ENCODE peak calls at places on chromosomes 7 and 10, in nine cellular contexts. S, B, L, O, A, V, M, G and I are unnamed samples.

GRCh38 chr7:82593780-82594179 is 150.2 kb upstream of the CACNA2D1 start:
- DNase-seq in S (peak; percentile 64), B (peak; percentile 50), L (no peak), O (no peak), A (no peak), V (no peak), M (no peak), G (peak; percentile 83), I (peak; percentile 64)

GRCh38 chr10:132575320-132576201 is 38.0 kb downstream of the INPP5A start:
- DNase-seq in S (no peak), B (peak; percentile 95), L (no peak), O (no peak), A (no peak), V (peak; percentile 73), M (no peak), G (peak; percentile 8), I (peak; percentile 96)

GRCh38 chr7:35019801-35020200 is 17.5 kb downstream of the DPY19L1 start:
- DNase-seq in S (no peak), B (no peak), L (no peak), O (no peak), A (no peak), V (no peak), M (no peak), G (no peak), I (no peak)

GRCh38 chr7:131391145-131391544 is 63.5 kb downstream of the MKLN1 start:
- DNase-seq in S (no peak), B (no peak), L (no peak), O (no peak), A (no peak), V (no peak), M (no peak), G (no peak), I (no peak)

GRCh38 chr10:2885956-2886296 is 181.4 kb upstream of the PFKP start:
- DNase-seq in S (no peak), B (no peak), L (no peak), O (no peak), A (no peak), V (no peak), M (no peak), G (no peak), I (no peak)

GRCh38 chr7:83976302-83976701 is 218.3 kb downstream of the SEMA3A start:
- DNase-seq in S (peak; percentile 12), B (peak; percentile 18), L (peak; percentile 8), O (peak; percentile 5), A (no peak), V (no peak), M (no peak), G (peak; percentile 39), I (peak; percentile 74)

GRCh38 chr7:49866076-49866735 is 92.8 kb downstream of the VWC2 start:
- DNase-seq in S (no peak), B (no peak), L (no peak), O (no peak), A (no peak), V (peak; percentile 57), M (no peak), G (peak; percentile 96), I (no peak)

GRCh38 chr7:485188-486081 is 34.2 kb downstream of the PDGFA start:
- DNase-seq in S (no peak), B (no peak), L (no peak), O (no peak), A (peak; percentile 9), V (no peak), M (no peak), G (peak; percentile 72), I (peak; percentile 7)

GRCh38 chr10:86295351-86295750 is 71.2 kb downstream of the GRID1 start:
- DNase-seq in S (no peak), B (no peak), L (no peak), O (no peak), A (no peak), V (peak; percentile 27), M (no peak), G (no peak), I (no peak)

GRCh38 chr10:11354823-11355222 is 256.6 kb downstream of the USP6NL start:
- DNase-seq in S (no peak), B (peak; percentile 15), L (no peak), O (no peak), A (no peak), V (no peak), M (no peak), G (no peak), I (no peak)

GRCh38 chr7:80467069-80467468 is 44.8 kb downstream of the GNAT3 start:
- DNase-seq in S (no peak), B (peak; percentile 5), L (no peak), O (no peak), A (no peak), V (no peak), M (no peak), G (peak; percentile 46), I (peak; percentile 88)

GRCh38 chr10:29865700-29866355 is 193.6 kb downstream of the JCAD start:
- DNase-seq in S (no peak), B (no peak), L (no peak), O (no peak), A (no peak), V (no peak), M (no peak), G (peak; percentile 45), I (peak; percentile 30)